ENCODE peak calls at places on chromosome 18, in five cellular contexts. H, A, W, T and Q are unnamed samples.

GRCh38 chr18:57906852-57907251 is 103.7 kb upstream of the ATP8B1 start:
- DNase-seq in A (no peak), H (no peak), T (peak; percentile 38), W (no peak), Q (no peak)

GRCh38 chr18:67665266-67665665 is 148.7 kb upstream of the DSEL start:
- DNase-seq in A (no peak), T (peak; percentile 30), H (no peak), W (no peak), Q (no peak)

GRCh38 chr18:48084041-48084757 is 153.7 kb upstream of the SMAD2 start:
- DNase-seq in T (no peak), A (no peak), W (no peak), H (no peak), Q (no peak)

GRCh38 chr18:8375269-8375668 is 234.0 kb upstream of the RAB12 start:
- DNase-seq in A (no peak), H (no peak), T (no peak), W (no peak), Q (no peak)

GRCh38 chr18:47729356-47729755 is 201.1 kb downstream of the SMAD2 start:
- DNase-seq in A (no peak), H (no peak), T (no peak), W (no peak), Q (no peak)

GRCh38 chr18:76493213-76494107 is 1.6 kb downstream of the ZNF516 start:
- DNase-seq in T (peak; percentile 24), W (no peak), A (peak; percentile 78), H (no peak), Q (no peak)

GRCh38 chr18:57059366-57059765 is 87.5 kb upstream of the BOD1L2 start:
- DNase-seq in W (no peak), T (no peak), H (no peak), A (no peak), Q (no peak)

GRCh38 chr18:59536181-59536580 is 161.0 kb downstream of the CCBE1 start:
- DNase-seq in T (no peak), W (no peak), H (no peak), A (no peak), Q (no peak)

GRCh38 chr18:58635891-58636290 is 7.0 kb upstream of the ALPK2 start:
- DNase-seq in H (no peak), W (no peak), T (no peak), A (no peak), Q (no peak)

GRCh38 chr18:21168880-21169279 is 57.3 kb upstream of the ROCK1 start:
- DNase-seq in H (no peak), A (no peak), W (no peak), T (no peak), Q (no peak)

GRCh38 chr18:28576941-28577340 is 400.0 kb upstream of the CDH2 start:
- DNase-seq in A (no peak), W (no peak), T (no peak), H (no peak), Q (no peak)

GRCh38 chr18:32759768-32760167 is 13.1 kb downstream of the KLHL14 start:
- DNase-seq in A (no peak), T (no peak), W (no peak), H (no peak), Q (no peak)

GRCh38 chr18:31658670-31659573 is 25.5 kb downstream of the B4GALT6 start:
- DNase-seq in H (no peak), T (no peak), W (no peak), A (no peak), Q (no peak)

GRCh38 chr18:32511147-32511546 is 40.5 kb upstream of the GAREM1 start:
- DNase-seq in A (no peak), W (no peak), H (no peak), T (no peak), Q (no peak)

GRCh38 chr18:31294199-31294747 is 23.7 kb upstream of the DSG1 start:
- DNase-seq in A (no peak), W (no peak), T (no peak), H (no peak), Q (no peak)

GRCh38 chr18:75160315-75160714 is 48.6 kb downstream of the PTGR3 start:
- DNase-seq in H (no peak), A (no peak), W (no peak), T (peak; percentile 48), Q (no peak)

GRCh38 chr18:67794512-67794911 is 278.0 kb upstream of the DSEL start:
- DNase-seq in W (no peak), H (no peak), A (no peak), T (no peak), Q (no peak)